ENCODE peak calls at places on chromosomes 3 and 15, in ten cellular contexts. S is brain microvascular endothelial cell, D is GM23338, C is astrocyte, U is endothelial cell, B is pancreas, N is progenitor cell of endocrine pancreas, P is left lung, O is AG09309, X is transverse colon. V is an unnamed sample.

GRCh38 chr3:111069974-111070751 is 1.5 kb upstream of the NECTIN3 start:
- DNase-seq in S (no peak), D (peak), C (peak), U (peak), B (peak), N (no peak), P (no peak), O (no peak), X (peak), V (no peak)

GRCh38 chr3:113287818-113288648 is 76.7 kb downstream of the BOC start:
- DNase-seq in S (peak), D (peak), C (peak), U (peak), B (peak), N (peak), P (no peak), O (peak), X (peak), V (peak)

GRCh38 chr3:111639316-111639715 is 44.2 kb upstream of the ZBED2 start:
- DNase-seq in S (no peak), D (peak), C (no peak), U (no peak), B (no peak), N (no peak), P (no peak), O (no peak), X (no peak), V (no peak)

GRCh38 chr15:73078722-73079121 is 26.5 kb downstream of the NEO1 start:
- DNase-seq in S (peak), D (peak), C (peak), U (no peak), B (peak), N (no peak), P (no peak), O (peak), X (peak), V (peak)

GRCh38 chr3:83515123-83515522 is 1443.7 kb upstream of the CADM2 start:
- DNase-seq in S (no peak), D (no peak), C (no peak), U (no peak), B (no peak), N (no peak), P (no peak), O (no peak), X (no peak), V (no peak)

GRCh38 chr3:10445561-10445960 is 59.8 kb downstream of the ATP2B2 start:
- DNase-seq in S (no peak), D (no peak), C (peak), U (no peak), B (no peak), N (no peak), P (no peak), O (no peak), X (no peak), V (no peak)

GRCh38 chr3:196096382-196096953 is 14.6 kb upstream of the TFRC start:
- DNase-seq in S (no peak), D (no peak), C (no peak), U (no peak), B (no peak), N (no peak), P (peak), O (no peak), X (peak), V (no peak)

GRCh38 chr3:45204136-45204535 is 22.0 kb downstream of the TMEM158 start:
- DNase-seq in S (peak), D (no peak), C (peak), U (no peak), B (no peak), N (no peak), P (no peak), O (no peak), X (no peak), V (peak)

GRCh38 chr15:48719668-48720067 is 74.2 kb upstream of the FBN1 start:
- DNase-seq in S (no peak), D (no peak), C (no peak), U (no peak), B (no peak), N (no peak), P (no peak), O (no peak), X (no peak), V (no peak)

GRCh38 chr15:70426065-70426821 is 328.5 kb upstream of the TLE3 start:
- DNase-seq in S (no peak), D (no peak), C (peak), U (no peak), B (no peak), N (no peak), P (no peak), O (no peak), X (no peak), V (peak)

GRCh38 chr3:128603811-128604447 is 46.7 kb downstream of the RPN1 start:
- DNase-seq in S (no peak), D (no peak), C (no peak), U (no peak), B (no peak), N (no peak), P (no peak), O (no peak), X (no peak), V (no peak)

GRCh38 chr3:138113309-138113708 is 2.1 kb downstream of the DZIP1L start:
- DNase-seq in S (no peak), D (peak), C (peak), U (no peak), B (peak), N (no peak), P (no peak), O (no peak), X (no peak), V (peak)

GRCh38 chr3:57043518-57043917 is 16.9 kb upstream of the SPATA12 start:
- DNase-seq in S (no peak), D (no peak), C (no peak), U (no peak), B (no peak), N (no peak), P (no peak), O (no peak), X (no peak), V (no peak)

GRCh38 chr3:4704552-4704951 is 211.4 kb downstream of the ITPR1 start:
- DNase-seq in S (no peak), D (no peak), C (no peak), U (no peak), B (no peak), N (no peak), P (no peak), O (no peak), X (no peak), V (no peak)

GRCh38 chr15:33789141-33789540 is 179.2 kb upstream of the CHRM5 start:
- DNase-seq in S (peak), D (no peak), C (no peak), U (no peak), B (no peak), N (no peak), P (no peak), O (no peak), X (no peak), V (peak)

GRCh38 chr3:101829066-101829830 is 20.1 kb upstream of the NFKBIZ start:
- DNase-seq in S (peak), D (no peak), C (peak), U (no peak), B (peak), N (no peak), P (peak), O (no peak), X (peak), V (peak)

GRCh38 chr3:16174389-16174788 is at the start of gene GALNT15:
- DNase-seq in S (peak), D (no peak), C (peak), U (no peak), B (peak), N (no peak), P (peak), O (peak), X (peak), V (peak)

GRCh38 chr3:196281962-196282361 is 5.6 kb downstream of the PCYT1A start:
- DNase-seq in S (no peak), D (no peak), C (no peak), U (no peak), B (no peak), N (no peak), P (no peak), O (no peak), X (no peak), V (no peak)

GRCh38 chr3:130345487-130346079 is at the start of gene COL6A5:
- DNase-seq in S (no peak), D (peak), C (no peak), U (peak), B (no peak), N (peak), P (peak), O (no peak), X (no peak), V (no peak)

GRCh38 chr3:52237659-52238172 is 1.2 kb downstream of the TWF2 start:
- DNase-seq in S (peak), D (peak), C (peak), U (no peak), B (peak), N (no peak), P (peak), O (peak), X (peak), V (peak)

GRCh38 chr15:51283026-51283425 is 55.4 kb downstream of the CYP19A1 start:
- DNase-seq in S (no peak), D (no peak), C (no peak), U (no peak), B (no peak), N (no peak), P (no peak), O (no peak), X (no peak), V (peak)

GRCh38 chr3:3631114-3631513 is 168.1 kb upstream of the LRRN1 start:
- DNase-seq in S (no peak), D (no peak), C (peak), U (no peak), B (no peak), N (no peak), P (no peak), O (no peak), X (no peak), V (no peak)

GRCh38 chr3:181687738-181688137 is 24.0 kb upstream of the SOX2 start:
- DNase-seq in S (no peak), D (no peak), C (no peak), U (no peak), B (no peak), N (no peak), P (no peak), O (no peak), X (no peak), V (no peak)

GRCh38 chr3:72012376-72012775 is 227.4 kb upstream of the PROK2 start:
- DNase-seq in S (no peak), D (no peak), C (no peak), U (no peak), B (no peak), N (no peak), P (no peak), O (no peak), X (no peak), V (no peak)

GRCh38 chr3:8505621-8506020 is 4.0 kb downstream of the LMCD1 start:
- DNase-seq in S (no peak), D (no peak), C (no peak), U (no peak), B (peak), N (no peak), P (peak), O (no peak), X (peak), V (peak)

GRCh38 chr3:9316881-9317341 is 45.9 kb upstream of the THUMPD3 start:
- DNase-seq in S (peak), D (peak), C (peak), U (peak), B (peak), N (no peak), P (no peak), O (no peak), X (peak), V (no peak)

GRCh38 chr3:141905129-141905528 is 28.7 kb downstream of the ATP1B3 start:
- DNase-seq in S (no peak), D (no peak), C (peak), U (no peak), B (no peak), N (no peak), P (no peak), O (no peak), X (no peak), V (no peak)

GRCh38 chr15:63994073-63994600 is 52.1 kb downstream of the DAPK2 start:
- DNase-seq in S (no peak), D (no peak), C (no peak), U (no peak), B (no peak), N (no peak), P (no peak), O (no peak), X (no peak), V (no peak)

GRCh38 chr3:183180105-183180763 is 17.7 kb upstream of the LAMP3 start:
- DNase-seq in S (no peak), D (peak), C (no peak), U (no peak), B (no peak), N (no peak), P (no peak), O (no peak), X (no peak), V (no peak)

GRCh38 chr15:66269326-66270090 is 16.0 kb upstream of the MEGF11 start:
- DNase-seq in S (peak), D (peak), C (peak), U (no peak), B (no peak), N (no peak), P (no peak), O (peak), X (peak), V (peak)

GRCh38 chr15:70314018-70314354 is 216.3 kb upstream of the TLE3 start:
- DNase-seq in S (no peak), D (no peak), C (no peak), U (no peak), B (no peak), N (no peak), P (no peak), O (no peak), X (no peak), V (no peak)

GRCh38 chr3:130759692-130760338 is 13.2 kb upstream of the PIK3R4 start:
- DNase-seq in S (peak), D (peak), C (peak), U (peak), B (peak), N (no peak), P (peak), O (peak), X (peak), V (peak)

GRCh38 chr3:192772495-192772894 is 45.2 kb upstream of the FGF12 start:
- DNase-seq in S (peak), D (peak), C (peak), U (peak), B (no peak), N (no peak), P (no peak), O (peak), X (no peak), V (peak)

GRCh38 chr3:98733778-98734281 is 29.3 kb upstream of the ST3GAL6 start:
- DNase-seq in S (peak), D (peak), C (peak), U (no peak), B (no peak), N (no peak), P (peak), O (no peak), X (peak), V (no peak)

GRCh38 chr3:10398341-10398740 is 77.4 kb upstream of the SEC13 start:
- DNase-seq in S (no peak), D (no peak), C (no peak), U (no peak), B (no peak), N (no peak), P (no peak), O (no peak), X (no peak), V (no peak)

GRCh38 chr15:48427960-48428547 is 96.8 kb downstream of the DUT start:
- DNase-seq in S (no peak), D (no peak), C (peak), U (no peak), B (no peak), N (no peak), P (no peak), O (peak), X (no peak), V (no peak)

GRCh38 chr3:14411988-14412387 is 9.6 kb downstream of the SLC6A6 start:
- DNase-seq in S (no peak), D (peak), C (no peak), U (no peak), B (no peak), N (no peak), P (no peak), O (no peak), X (no peak), V (no peak)
- TF ChIP-seq CTCF in S (peak), D (peak), C (peak), U (no peak), B (no peak), N (peak), P (no peak), O (peak), X (no peak), V (no peak)

GRCh38 chr15:99425666-99426301 is 140.0 kb upstream of the MEF2A start:
- DNase-seq in S (no peak), D (no peak), C (no peak), U (no peak), B (no peak), N (no peak), P (peak), O (no peak), X (peak), V (peak)
- TF ChIP-seq CTCF in S (peak), D (peak), C (no peak), U (no peak), B (no peak), N (no peak), P (no peak), O (peak), X (no peak), V (no peak)

DNA sequence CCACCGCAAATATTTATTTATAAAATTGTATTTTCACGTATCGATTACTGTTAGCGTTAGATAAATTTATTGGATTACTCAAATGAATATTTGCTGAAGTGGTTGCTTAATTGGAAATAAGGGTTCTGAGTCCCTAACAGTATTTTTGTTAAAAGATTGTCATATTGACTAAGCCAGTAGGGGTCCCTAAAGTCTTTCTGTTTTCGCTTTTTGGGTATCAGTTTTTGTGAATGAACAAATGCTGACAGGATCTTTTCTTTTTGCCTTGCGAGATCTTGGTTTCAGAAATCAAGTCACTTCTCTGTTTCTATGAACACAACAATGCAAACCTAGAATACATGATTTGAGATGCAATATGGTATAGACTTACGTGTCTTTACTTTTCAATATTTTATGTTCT is 7.1 kb downstream of the RAD51 start:
- DNase-seq in S (no peak), D (peak), C (no peak), U (no peak), B (no peak), N (no peak), P (no peak), O (no peak), X (no peak), V (no peak)
- TF ChIP-seq CTCF in S (peak), D (no peak), C (peak), U (peak), B (no peak), N (peak), P (no peak), O (no peak), X (peak), V (no peak)

GRCh38 chr3:2154596-2154995 is 55.9 kb downstream of the CNTN4 start:
- DNase-seq in S (no peak), D (no peak), C (no peak), U (no peak), B (no peak), N (no peak), P (no peak), O (no peak), X (no peak), V (no peak)

GRCh38 chr3:2150576-2150975 is 51.9 kb downstream of the CNTN4 start:
- DNase-seq in S (no peak), D (no peak), C (peak), U (no peak), B (no peak), N (no peak), P (no peak), O (no peak), X (no peak), V (no peak)

GRCh38 chr3:2158828-2159227 is 60.2 kb downstream of the CNTN4 start:
- DNase-seq in S (no peak), D (no peak), C (no peak), U (no peak), B (no peak), N (no peak), P (no peak), O (no peak), X (no peak), V (no peak)

GRCh38 chr3:2153047-2153446 is 54.4 kb downstream of the CNTN4 start:
- DNase-seq in S (no peak), D (no peak), C (no peak), U (no peak), B (no peak), N (no peak), P (no peak), O (no peak), X (no peak), V (no peak)

GRCh38 chr3:2156244-2156847 is 57.7 kb downstream of the CNTN4 start:
- DNase-seq in S (no peak), D (peak), C (no peak), U (no peak), B (no peak), N (peak), P (no peak), O (no peak), X (peak), V (peak)
- TF ChIP-seq CTCF in S (peak), D (peak), C (peak), U (no peak), B (no peak), N (peak), P (peak), O (peak), X (peak), V (peak)

DNA sequence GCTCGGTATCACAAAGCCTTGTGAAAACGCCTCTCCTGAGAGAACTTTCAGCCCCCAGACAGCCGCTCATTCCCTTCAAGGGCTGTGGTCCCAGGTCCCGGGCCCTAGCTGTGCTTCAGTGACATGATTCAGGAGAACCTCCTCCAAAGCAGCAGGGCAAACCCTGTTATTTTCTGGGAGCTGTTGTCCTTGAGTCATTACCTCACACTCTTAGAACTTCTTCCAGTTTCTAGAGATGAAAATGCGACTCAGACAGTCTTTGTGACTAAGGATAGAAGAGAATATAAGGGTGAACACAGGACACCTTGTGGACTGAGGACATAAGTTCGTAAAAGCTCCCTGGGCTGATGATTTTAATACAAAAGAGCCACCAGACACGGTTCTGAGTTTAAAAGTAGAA is 203.8 kb downstream of the RORA start:
- DNase-seq in S (no peak), D (no peak), C (no peak), U (no peak), B (no peak), N (no peak), P (no peak), O (no peak), X (no peak), V (no peak)
- TF ChIP-seq CTCF in S (no peak), D (no peak), C (no peak), U (no peak), B (no peak), N (no peak), P (no peak), O (no peak), X (no peak), V (no peak)

GRCh38 chr3:170221924-170222646 is at the start of gene PRKCI:
- DNase-seq in S (peak), D (peak), C (peak), U (peak), B (peak), N (peak), P (peak), O (peak), X (peak), V (peak)
- TF ChIP-seq CTCF in S (no peak), D (no peak), C (no peak), U (no peak), B (no peak), N (no peak), P (no peak), O (no peak), X (no peak), V (no peak)

DNA sequence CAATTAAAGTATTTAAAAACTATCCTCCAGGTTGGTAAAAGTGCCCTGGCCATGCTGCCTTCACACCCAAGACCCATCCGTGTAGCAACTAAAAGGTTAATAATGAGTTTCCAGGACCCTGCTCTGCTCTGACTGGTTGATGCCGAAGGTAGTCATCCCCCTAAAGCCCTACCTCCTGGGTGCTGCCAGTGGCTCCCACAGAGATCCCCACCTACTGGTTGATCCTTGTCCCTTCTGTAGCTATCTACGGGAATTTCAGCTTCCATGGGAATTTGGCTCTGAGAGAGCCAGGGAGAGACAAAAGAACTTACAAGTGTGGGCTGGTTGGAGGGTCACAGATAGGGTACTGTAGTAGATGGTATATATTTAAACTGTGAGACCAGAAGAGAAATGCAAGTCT is 110.6 kb upstream of the NANOGP8 start:
- DNase-seq in S (no peak), D (peak), C (no peak), U (no peak), B (no peak), N (no peak), P (no peak), O (no peak), X (no peak), V (no peak)
- TF ChIP-seq CTCF in S (peak), D (peak), C (no peak), U (no peak), B (no peak), N (no peak), P (no peak), O (no peak), X (no peak), V (no peak)

GRCh38 chr3:23698652-23699313 is 107.0 kb upstream of the UBE2E1 start:
- DNase-seq in S (no peak), D (no peak), C (no peak), U (no peak), B (no peak), N (no peak), P (no peak), O (no peak), X (peak), V (peak)
- TF ChIP-seq CTCF in S (no peak), D (peak), C (no peak), U (no peak), B (no peak), N (no peak), P (no peak), O (no peak), X (peak), V (no peak)

V was measured in MCF 10A.